ENCODE peak calls at places on chromosome 5, in eight cellular contexts. T is T-cell; P is CD4-positive, alpha-beta T cell; M is ureter; Z is left lung; E is head of caudate nucleus; K is endothelial cell; A is amygdala. H is an unnamed sample.

GRCh38 chr5:112160652-112161391 is 258.3 kb downstream of the EPB41L4A start:
- DNase-seq in T (peak; percentile 81), P (peak; percentile 94), M (peak; percentile 95), Z (peak; percentile 96), E (peak; percentile 97), K (peak; percentile 91), A (peak; percentile 47), H (peak; percentile 90)

GRCh38 chr5:122896598-122897282 is 51.3 kb downstream of the SNX24 start:
- DNase-seq in T (no peak), P (no peak), M (no peak), Z (no peak), E (no peak), K (no peak), A (no peak), H (no peak)

GRCh38 chr5:73764586-73764985 is 138.6 kb downstream of the ARHGEF28 start:
- DNase-seq in T (no peak), P (no peak), M (no peak), Z (no peak), E (no peak), K (no peak), A (no peak), H (no peak)

GRCh38 chr5:57442080-57442839 is 40.4 kb downstream of the ACTBL2 start:
- DNase-seq in T (no peak), P (no peak), M (no peak), Z (no peak), E (no peak), K (no peak), A (no peak), H (no peak)

GRCh38 chr5:66209350-66209749 is 65.2 kb downstream of the SREK1 start:
- DNase-seq in T (no peak), P (no peak), M (peak; percentile 59), Z (no peak), E (no peak), K (no peak), A (no peak), H (no peak)

GRCh38 chr5:92979716-92980115 is 601.3 kb downstream of the NR2F1-AS1 start:
- DNase-seq in T (no peak), P (no peak), M (no peak), Z (no peak), E (peak; percentile 49), K (no peak), A (no peak), H (no peak)

GRCh38 chr5:76901522-76901921 is 51.3 kb upstream of the CRHBP start:
- DNase-seq in T (no peak), P (no peak), M (no peak), Z (no peak), E (no peak), K (no peak), A (no peak), H (no peak)

GRCh38 chr5:149358294-149358651 is 427 bp downstream of the PCYOX1L start:
- DNase-seq in T (peak; percentile 25), P (peak; percentile 47), M (no peak), Z (peak; percentile 82), E (peak; percentile 75), K (peak; percentile 18), A (no peak), H (peak; percentile 22)

GRCh38 chr5:72328172-72328571 is 8.0 kb downstream of the PTCD2 start:
- DNase-seq in T (no peak), P (no peak), M (no peak), Z (no peak), E (peak; percentile 85), K (no peak), A (no peak), H (no peak)

GRCh38 chr5:58127132-58127485 is 332.8 kb downstream of the PLK2 start:
- DNase-seq in T (no peak), P (no peak), M (no peak), Z (no peak), E (no peak), K (no peak), A (no peak), H (no peak)

GRCh38 chr5:32330126-32330971 is 17.6 kb upstream of the MTMR12 start:
- DNase-seq in T (no peak), P (no peak), M (no peak), Z (no peak), E (no peak), K (no peak), A (no peak), H (no peak)

GRCh38 chr5:24428345-24428744 is 216.4 kb downstream of the CDH10 start:
- DNase-seq in T (no peak), P (no peak), M (no peak), Z (no peak), E (no peak), K (no peak), A (no peak), H (no peak)

GRCh38 chr5:135219868-135220267 is 179.2 kb downstream of the MACROH2A1 start:
- DNase-seq in T (no peak), P (peak; percentile 15), M (peak; percentile 20), Z (no peak), E (no peak), K (no peak), A (no peak), H (no peak)

GRCh38 chr5:98109561-98110006 is 663.9 kb upstream of the RGMB start:
- DNase-seq in T (no peak), P (no peak), M (no peak), Z (no peak), E (no peak), K (no peak), A (no peak), H (no peak)

GRCh38 chr5:78243091-78243490 is 51.4 kb downstream of the AP3B1 start:
- DNase-seq in T (no peak), P (no peak), M (no peak), Z (no peak), E (no peak), K (no peak), A (no peak), H (no peak)

GRCh38 chr5:127076730-127077129 is 3.4 kb upstream of the C5orf63 start:
- DNase-seq in T (no peak), P (no peak), M (no peak), Z (no peak), E (no peak), K (no peak), A (no peak), H (no peak)

GRCh38 chr5:67548520-67549262 is 352.1 kb upstream of the CD180 start:
- DNase-seq in T (no peak), P (no peak), M (no peak), Z (no peak), E (no peak), K (no peak), A (no peak), H (no peak)

GRCh38 chr5:59863777-59864176 is 29.7 kb downstream of the PDE4D start:
- DNase-seq in T (no peak), P (no peak), M (no peak), Z (no peak), E (no peak), K (no peak), A (no peak), H (no peak)

GRCh38 chr5:86896916-86897315 is 279.2 kb downstream of the COX7C start:
- DNase-seq in T (no peak), P (no peak), M (no peak), Z (no peak), E (no peak), K (no peak), A (no peak), H (no peak)

GRCh38 chr5:71862661-71863060 is 143.6 kb downstream of the CARTPT start:
- DNase-seq in T (no peak), P (no peak), M (no peak), Z (no peak), E (no peak), K (no peak), A (no peak), H (no peak)

GRCh38 chr5:139744471-139745120 is 51.0 kb upstream of the PSD2 start:
- DNase-seq in T (no peak), P (no peak), M (no peak), Z (no peak), E (peak; percentile 77), K (no peak), A (no peak), H (no peak)

GRCh38 chr5:13552361-13552760 is 392.1 kb downstream of the DNAH5 start:
- DNase-seq in T (no peak), P (no peak), M (no peak), Z (no peak), E (no peak), K (no peak), A (no peak), H (no peak)

GRCh38 chr5:142325677-142326479 is 1.1 kb upstream of the SPRY4 start:
- DNase-seq in T (no peak), P (no peak), M (peak; percentile 61), Z (peak; percentile 86), E (peak; percentile 56), K (peak; percentile 47), A (no peak), H (no peak)

GRCh38 chr5:9838906-9839305 is 208.8 kb upstream of the TAS2R1 start:
- DNase-seq in T (no peak), P (no peak), M (no peak), Z (no peak), E (peak; percentile 87), K (no peak), A (no peak), H (no peak)

GRCh38 chr5:132777209-132778069 is at the start of gene SEPTIN8:
- DNase-seq in T (no peak), P (peak; percentile 41), M (no peak), Z (peak; percentile 84), E (peak; percentile 86), K (peak; percentile 49), A (no peak), H (peak; percentile 46)

GRCh38 chr5:96776606-96777005 is 31.1 kb downstream of the ERAP1 start:
- DNase-seq in T (no peak), P (no peak), M (no peak), Z (no peak), E (no peak), K (no peak), A (no peak), H (no peak)

GRCh38 chr5:120457839-120458507 is 6.1 kb upstream of the PRR16 start:
- DNase-seq in T (peak; percentile 10), P (no peak), M (peak; percentile 71), Z (peak; percentile 88), E (peak; percentile 71), K (peak; percentile 60), A (no peak), H (peak; percentile 58)

GRCh38 chr5:177134653-177135225 is 1.2 kb downstream of the NSD1 start:
- DNase-seq in T (no peak), P (no peak), M (no peak), Z (no peak), E (no peak), K (no peak), A (no peak), H (no peak)

H was measured in activated T-helper 2 cell treated with anti-CD3 and anti-CD28 coated beads, Interferon-gamma antibody, Interleukin-2, Interleukin-4, amounts not matched to agents 10 μg/mL and 5 μg/mL and 100 μg/mL, durations not matched to agents 14 hours and 24 hours and 36 hours.